ENCODE peak calls at places on chromosomes 7 and 10, in nine cellular contexts. W is AG04450; J is choroid plexus epithelial cell; K is CD8-positive, alpha-beta T cell; A is endothelial cell; T is PC-3; L is cardiac fibroblast; I is glutamatergic neuron; B is neural progenitor cell. R is an unnamed sample.

GRCh38 chr7:23696916-23697441 is 13.0 kb upstream of the STK31 start:
- DNase-seq in I (peak), W (no peak), T (peak), A (peak), B (peak), J (peak), L (peak), K (peak), R (peak)

GRCh38 chr10:123970207-123970926 is 78.8 kb upstream of the CPXM2 start:
- DNase-seq in B (peak), A (no peak), I (no peak), T (no peak), L (no peak), W (no peak), J (no peak), K (no peak), R (no peak)

GRCh38 chr7:74047804-74048380 is 19.9 kb downstream of the ELN start:
- DNase-seq in T (no peak), K (no peak), I (no peak), J (no peak), W (no peak), B (no peak), L (no peak), A (no peak), R (no peak)

GRCh38 chr10:80504158-80504811 is 33.4 kb upstream of the SH2D4B start:
- DNase-seq in K (no peak), L (no peak), T (no peak), J (no peak), W (no peak), B (no peak), I (no peak), A (no peak), R (no peak)

GRCh38 chr10:52351911-52352310 is 37.8 kb downstream of the DKK1 start:
- DNase-seq in I (no peak), L (peak), B (no peak), W (no peak), J (peak), K (no peak), A (no peak), T (peak), R (no peak)

GRCh38 chr10:125087191-125087896 is 73.0 kb downstream of the CTBP2 start:
- DNase-seq in A (no peak), K (no peak), L (no peak), B (no peak), W (no peak), J (no peak), I (no peak), T (no peak), R (no peak)

GRCh38 chr7:116259821-116260440 is 49.6 kb downstream of the TES start:
- DNase-seq in A (no peak), J (peak), B (no peak), T (peak), L (peak), W (no peak), K (no peak), I (no peak), R (no peak)

GRCh38 chr7:27166475-27167169 is 1.3 kb upstream of the HOXA9 start:
- DNase-seq in A (no peak), L (no peak), K (no peak), B (peak), I (peak), J (no peak), W (no peak), T (peak), R (no peak)

GRCh38 chr10:38072552-38072951 is 21.6 kb upstream of the ZNF37A start:
- DNase-seq in L (no peak), T (no peak), B (no peak), J (no peak), A (no peak), I (no peak), K (no peak), W (no peak), R (no peak)

GRCh38 chr10:69742928-69743602 is 58.6 kb upstream of the COL13A1 start:
- DNase-seq in W (no peak), A (peak), I (peak), K (no peak), T (peak), B (peak), J (peak), L (peak), R (no peak)

GRCh38 chr10:86899670-86900276 is 57.6 kb downstream of the MMRN2 start:
- DNase-seq in J (peak), W (no peak), I (peak), A (peak), L (peak), K (peak), T (peak), B (peak), R (peak)

GRCh38 chr10:86298501-86299001 is 68.0 kb downstream of the GRID1 start:
- DNase-seq in T (no peak), J (no peak), I (no peak), W (no peak), A (no peak), L (no peak), K (no peak), B (no peak), R (no peak)

GRCh38 chr7:139642283-139642682 is 118.8 kb downstream of the CLEC2L start:
- DNase-seq in I (no peak), B (no peak), T (no peak), W (no peak), L (no peak), J (no peak), A (no peak), K (no peak), R (no peak)

GRCh38 chr7:30472771-30473392 is 5.7 kb downstream of the NOD1 start:
- DNase-seq in W (no peak), J (peak), T (no peak), I (no peak), K (no peak), B (no peak), L (peak), A (no peak), R (no peak)

GRCh38 chr10:120735773-120736371 is 115.3 kb upstream of the WDR11 start:
- DNase-seq in L (peak), I (no peak), A (no peak), J (peak), K (no peak), B (no peak), W (no peak), T (peak), R (no peak)

GRCh38 chr10:121613456-121613855 is 15.2 kb upstream of the FGFR2 start:
- DNase-seq in K (no peak), L (no peak), W (no peak), J (no peak), T (no peak), A (no peak), I (no peak), B (no peak), R (no peak)

GRCh38 chr7:130669051-130669700 is 628 bp upstream of the COPG2 start:
- DNase-seq in I (no peak), K (no peak), T (no peak), A (no peak), W (no peak), L (no peak), B (no peak), J (peak), R (no peak)

GRCh38 chr10:101691081-101691480 is 3.9 kb downstream of the FBXW4 start:
- DNase-seq in A (no peak), T (no peak), W (no peak), B (no peak), L (no peak), J (no peak), K (no peak), I (no peak), R (no peak)

GRCh38 chr10:31749981-31750850 is 178.4 kb downstream of the ARHGAP12 start:
- DNase-seq in L (peak), B (peak), K (no peak), W (no peak), T (no peak), J (no peak), A (no peak), I (peak), R (no peak)

GRCh38 chr10:4533626-4534025 is 292.4 kb upstream of the AKR1E2 start:
- DNase-seq in W (no peak), K (no peak), A (no peak), T (no peak), I (no peak), B (no peak), L (peak), J (peak), R (no peak)

GRCh38 chr7:42831051-42831952 is 80.6 kb downstream of the C7orf25 start:
- DNase-seq in L (peak), K (no peak), T (peak), B (peak), W (no peak), A (peak), I (no peak), J (peak), R (no peak)

GRCh38 chr7:17613338-17614041 is 315.0 kb downstream of the AHR start:
- DNase-seq in L (no peak), J (no peak), K (no peak), T (no peak), I (no peak), W (no peak), A (no peak), B (no peak), R (no peak)

GRCh38 chr7:127933116-127933515 is 98.1 kb downstream of the LRRC4 start:
- DNase-seq in B (no peak), L (peak), T (no peak), I (no peak), W (no peak), A (no peak), K (no peak), J (no peak), R (no peak)

GRCh38 chr7:136086712-136087111 is 109.6 kb upstream of the MTPN start:
- DNase-seq in I (no peak), A (no peak), W (peak), L (peak), B (peak), J (peak), T (peak), K (no peak), R (peak)

GRCh38 chr7:88253640-88254039 is 33.8 kb upstream of the SRI start:
- DNase-seq in A (no peak), B (no peak), K (no peak), J (no peak), T (no peak), W (no peak), L (no peak), I (no peak), R (no peak)

GRCh38 chr10:14547826-14548225 is 217.1 kb upstream of the FRMD4A start:
- DNase-seq in K (no peak), J (no peak), I (peak), T (no peak), L (no peak), A (peak), W (no peak), B (peak), R (no peak)

DNA sequence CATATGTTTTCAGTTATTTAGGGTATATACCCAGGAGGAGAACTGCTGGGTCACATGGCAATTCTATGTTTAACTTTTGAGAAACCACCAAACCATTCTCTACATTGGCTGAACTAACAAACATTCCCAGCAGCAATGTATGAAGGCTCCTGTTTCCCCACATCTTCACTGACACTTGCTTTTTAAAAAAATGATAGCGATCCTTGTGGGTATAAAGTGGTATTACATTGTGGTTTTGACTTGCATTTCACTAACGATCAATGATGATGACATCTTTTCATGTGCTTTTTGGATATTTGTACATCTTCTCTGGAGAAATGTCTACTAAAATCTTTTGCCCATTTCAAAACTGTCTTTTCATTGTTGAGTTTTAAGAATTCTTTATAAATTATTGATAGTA is 51.2 kb upstream of the ANAPC16 start:
- DNase-seq in B (no peak), W (no peak), J (peak), I (no peak), T (no peak), L (no peak), K (no peak), A (no peak), R (no peak)
- TF ChIP-seq CTCF in B (peak), W (peak), J (no peak), I (peak), T (no peak), L (no peak), K (peak), A (peak), R (no peak)

GRCh38 chr10:77605466-77605865 is 32.1 kb downstream of the KCNMA1 start:
- DNase-seq in A (peak), J (peak), T (peak), L (no peak), W (no peak), B (peak), K (no peak), I (no peak), R (no peak)
- TF ChIP-seq CTCF in A (no peak), J (no peak), T (peak), L (no peak), W (no peak), B (peak), K (no peak), I (no peak), R (peak)

GRCh38 chr7:121489440-121489839 is 93.3 kb upstream of the FAM3C start:
- DNase-seq in B (no peak), I (no peak), T (no peak), J (no peak), A (no peak), L (no peak), W (no peak), K (no peak), R (no peak)

GRCh38 chr7:121490309-121490708 is 94.2 kb upstream of the FAM3C start:
- DNase-seq in L (no peak), I (no peak), W (no peak), K (no peak), J (no peak), T (no peak), A (no peak), B (no peak), R (no peak)

GRCh38 chr7:121498816-121499215 is 102.7 kb upstream of the FAM3C start:
- DNase-seq in T (no peak), J (no peak), A (no peak), I (no peak), K (no peak), B (no peak), L (no peak), W (no peak), R (no peak)

GRCh38 chr7:121494531-121494930 is 98.4 kb upstream of the FAM3C start:
- DNase-seq in B (no peak), A (no peak), T (peak), J (no peak), K (no peak), W (no peak), I (no peak), L (peak), R (no peak)

DNA sequence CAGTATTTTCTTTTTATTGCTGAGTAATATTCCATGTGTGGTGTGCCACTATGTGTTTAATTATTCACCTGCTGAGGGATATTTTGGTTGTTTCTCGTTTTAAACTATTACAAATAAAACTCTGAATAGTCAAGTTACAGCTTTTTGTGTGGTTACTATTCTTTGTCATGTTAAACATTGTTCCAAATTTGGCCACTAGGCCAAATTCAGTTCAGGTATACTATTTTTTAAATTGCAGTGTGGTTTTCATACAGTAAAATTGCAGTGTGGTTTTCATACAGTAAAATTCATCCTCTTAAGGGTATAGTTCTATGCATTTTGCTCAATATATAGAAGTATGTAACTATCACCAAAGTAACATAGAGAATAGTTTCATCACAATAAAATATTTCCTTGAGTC is 97.4 kb upstream of the FAM3C start:
- DNase-seq in I (no peak), A (no peak), B (no peak), J (no peak), K (no peak), L (no peak), T (no peak), W (no peak), R (no peak)
- TF ChIP-seq CTCF in I (no peak), A (peak), B (peak), J (no peak), K (no peak), L (no peak), T (no peak), W (no peak), R (no peak)

GRCh38 chr10:98013776-98014175 is 16.6 kb downstream of the CRTAC1 start:
- DNase-seq in L (no peak), B (no peak), T (no peak), K (no peak), W (no peak), A (no peak), I (no peak), J (no peak), R (no peak)

GRCh38 chr10:98010939-98011685 is 19.3 kb downstream of the CRTAC1 start:
- DNase-seq in A (no peak), J (no peak), B (no peak), I (no peak), K (no peak), L (no peak), W (no peak), T (no peak), R (no peak)

GRCh38 chr10:98012654-98013053 is 17.8 kb downstream of the CRTAC1 start:
- DNase-seq in A (no peak), L (no peak), W (no peak), I (no peak), B (no peak), T (no peak), J (no peak), K (no peak), R (no peak)

GRCh38 chr10:98016781-98017475 is 13.5 kb downstream of the CRTAC1 start:
- DNase-seq in T (no peak), K (no peak), A (no peak), W (no peak), I (no peak), J (no peak), L (no peak), B (no peak), R (no peak)

DNA sequence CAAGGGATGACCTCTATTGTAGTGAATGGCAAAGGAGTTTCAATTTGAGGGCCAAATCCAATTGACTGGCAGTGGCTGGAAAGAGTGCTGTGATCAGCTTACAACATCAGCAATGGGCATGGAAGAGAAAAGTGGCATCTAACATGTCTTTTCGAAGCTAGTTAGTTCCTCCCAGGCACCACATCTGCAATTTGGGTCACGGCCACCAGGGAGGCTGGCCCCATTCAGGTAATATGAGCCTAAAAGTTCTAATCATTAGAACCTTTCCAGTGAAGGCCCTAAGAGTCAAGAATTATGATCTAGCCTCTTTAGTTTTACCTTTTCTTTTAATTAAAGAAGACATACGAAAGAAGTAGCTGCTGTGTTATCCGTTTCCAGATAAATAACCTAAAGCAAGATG is 17.3 kb downstream of the CRTAC1 start:
- DNase-seq in B (no peak), K (no peak), W (no peak), L (no peak), A (no peak), I (no peak), T (no peak), J (no peak), R (no peak)
- TF ChIP-seq CTCF in B (peak), K (no peak), W (no peak), L (no peak), A (peak), I (peak), T (no peak), J (no peak), R (no peak)

DNA sequence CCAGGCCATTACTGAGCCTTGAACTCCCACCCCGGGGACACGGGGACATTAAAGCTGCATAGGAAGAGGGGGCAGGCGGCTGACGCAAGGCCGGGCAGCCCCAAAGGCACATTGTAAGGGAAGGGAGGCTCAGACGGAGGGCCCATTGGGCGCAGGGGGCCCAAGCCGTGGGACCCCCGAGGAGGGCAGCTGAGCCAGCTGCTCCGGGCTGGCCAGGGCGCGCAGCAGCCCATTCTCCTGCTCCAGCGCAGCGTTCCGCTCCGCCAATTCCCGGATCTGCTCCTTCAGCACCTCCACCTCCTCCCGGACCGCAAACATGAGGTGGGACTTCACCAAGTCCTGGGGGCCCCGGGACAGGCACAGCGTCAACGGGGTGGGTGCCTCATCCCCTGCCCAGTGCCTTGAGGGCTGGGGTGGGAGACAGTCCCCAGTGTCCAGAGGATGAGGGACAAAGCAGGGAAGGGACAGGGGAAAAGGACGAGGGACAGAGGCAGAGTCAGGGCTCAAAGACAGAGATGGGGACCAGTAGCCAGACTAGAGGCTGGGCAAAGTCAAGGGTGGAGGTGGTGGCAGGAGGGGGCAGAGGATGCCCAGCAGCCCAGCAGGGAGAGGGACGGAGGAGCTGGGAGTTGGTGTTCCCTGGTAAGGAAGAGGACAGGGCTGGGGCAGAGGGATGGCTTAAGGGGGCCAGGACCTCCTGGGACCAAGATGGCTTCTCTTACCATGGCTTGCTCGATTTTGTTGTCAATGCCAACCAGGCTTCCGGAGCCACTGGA is 3.0 kb upstream of the SPACDR start:
- DNase-seq in B (no peak), T (no peak), L (no peak), J (no peak), I (no peak), W (no peak), K (no peak), A (no peak), R (no peak)
- TF ChIP-seq CTCF in B (no peak), T (no peak), L (no peak), J (no peak), I (no peak), W (no peak), K (no peak), A (no peak), R (no peak)

GRCh38 chr7:142485617-142486226 is 227.9 kb upstream of the PRSS58 start:
- DNase-seq in L (peak), K (no peak), I (no peak), W (no peak), J (peak), A (peak), T (no peak), B (peak), R (no peak)
- TF ChIP-seq CTCF in L (peak), K (no peak), I (peak), W (peak), J (peak), A (peak), T (peak), B (peak), R (peak)

GRCh38 chr10:132793871-132794849 is 8.2 kb upstream of the NKX6-2 start:
- DNase-seq in A (no peak), B (peak), W (no peak), J (no peak), K (no peak), L (no peak), I (peak), T (no peak), R (no peak)

GRCh38 chr10:132790470-132790869 is 4.5 kb upstream of the NKX6-2 start:
- DNase-seq in B (no peak), A (no peak), T (no peak), J (no peak), W (no peak), K (no peak), L (no peak), I (no peak), R (no peak)

GRCh38 chr10:132792796-132793195 is 6.8 kb upstream of the NKX6-2 start:
- DNase-seq in I (no peak), J (no peak), B (no peak), L (no peak), K (no peak), W (no peak), T (no peak), A (no peak), R (no peak)

GRCh38 chr10:132790934-132791829 is 5.2 kb upstream of the NKX6-2 start:
- DNase-seq in J (no peak), K (no peak), L (no peak), B (no peak), T (no peak), I (no peak), A (no peak), W (no peak), R (no peak)

DNA sequence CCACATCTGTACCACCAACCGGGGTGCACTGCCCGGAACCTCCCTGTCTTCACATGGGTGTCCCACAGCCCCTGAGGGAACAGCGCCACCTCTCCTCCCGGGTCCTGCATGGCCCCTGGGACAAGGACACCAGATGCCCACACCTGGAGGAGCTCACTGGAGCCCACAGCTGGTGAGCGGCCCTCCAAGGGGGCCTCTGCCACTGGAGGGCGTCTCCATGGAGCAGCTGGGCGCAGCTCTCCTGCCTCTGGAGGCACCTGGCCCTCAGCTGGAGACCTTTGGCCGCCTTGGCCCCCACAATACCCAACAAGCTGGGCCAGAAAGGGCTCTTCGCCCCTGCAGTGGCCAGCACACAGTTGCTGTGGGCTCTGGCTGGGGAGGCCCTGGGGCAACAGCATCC is 7.3 kb upstream of the NKX6-2 start:
- DNase-seq in I (no peak), K (no peak), J (no peak), B (no peak), W (no peak), L (no peak), T (no peak), A (no peak), R (no peak)
- TF ChIP-seq CTCF in I (no peak), K (no peak), J (no peak), B (no peak), W (no peak), L (no peak), T (no peak), A (no peak), R (no peak)